ENCODE peak calls at places on chromosomes 5 and 9, in nine cellular contexts. One of them, this sample, is unnamed.
A peak's percentile ranks its signal among the peaks of the same experiment; 100 is the strongest.

GRCh38 chr5:123785160-123786001 is 273.4 kb downstream of the CSNK1G3 start:
- DNase-seq in left ventricle myocardium superior: no peak
- DNase-seq in ovary: no peak
- DNase-seq in LHCN-M2: peak; percentile 99
- DNase-seq in CD14-positive monocyte: no peak
- DNase-seq in SK-MEL-5: no peak
- DNase-seq in GM12878: no peak
- DNase-seq in A549: no peak
- DNase-seq in NCI-H146: peak; percentile 79
- DNase-seq in this sample: no peak

GRCh38 chr9:93081931-93082330 is 14.1 kb upstream of the CARD19 start:
- DNase-seq in A549: no peak
- DNase-seq in LHCN-M2: no peak
- DNase-seq in NCI-H146: no peak
- DNase-seq in GM12878: no peak
- DNase-seq in left ventricle myocardium superior: no peak
- DNase-seq in ovary: no peak
- DNase-seq in SK-MEL-5: no peak
- DNase-seq in CD14-positive monocyte: no peak
- DNase-seq in this sample: no peak

GRCh38 chr5:6950250-6950649 is 237.0 kb downstream of the TENT4A start:
- DNase-seq in A549: no peak
- DNase-seq in CD14-positive monocyte: no peak
- DNase-seq in NCI-H146: no peak
- DNase-seq in LHCN-M2: peak; percentile 2
- DNase-seq in GM12878: no peak
- DNase-seq in left ventricle myocardium superior: no peak
- DNase-seq in SK-MEL-5: no peak
- DNase-seq in ovary: no peak
- DNase-seq in this sample: no peak

GRCh38 chr5:148561712-148562365 is 92.5 kb downstream of the HTR4 start:
- DNase-seq in SK-MEL-5: no peak
- DNase-seq in A549: no peak
- DNase-seq in CD14-positive monocyte: no peak
- DNase-seq in left ventricle myocardium superior: no peak
- DNase-seq in ovary: no peak
- DNase-seq in GM12878: no peak
- DNase-seq in NCI-H146: no peak
- DNase-seq in LHCN-M2: no peak
- DNase-seq in this sample: no peak

GRCh38 chr5:106454050-106454449 is 1216.7 kb downstream of the EFNA5 start:
- DNase-seq in left ventricle myocardium superior: no peak
- DNase-seq in A549: no peak
- DNase-seq in CD14-positive monocyte: no peak
- DNase-seq in NCI-H146: no peak
- DNase-seq in ovary: no peak
- DNase-seq in LHCN-M2: no peak
- DNase-seq in SK-MEL-5: peak; percentile 42
- DNase-seq in GM12878: no peak
- DNase-seq in this sample: peak; percentile 14

GRCh38 chr5:179916523-179916922 is 8.8 kb upstream of the TBC1D9B start:
- DNase-seq in ovary: no peak
- DNase-seq in LHCN-M2: no peak
- DNase-seq in NCI-H146: no peak
- DNase-seq in GM12878: no peak
- DNase-seq in A549: no peak
- DNase-seq in CD14-positive monocyte: no peak
- DNase-seq in SK-MEL-5: no peak
- DNase-seq in left ventricle myocardium superior: no peak
- DNase-seq in this sample: no peak

GRCh38 chr9:27441741-27442070 is 82.4 kb upstream of the IFNK start:
- DNase-seq in A549: no peak
- DNase-seq in SK-MEL-5: no peak
- DNase-seq in GM12878: peak; percentile 48
- DNase-seq in ovary: no peak
- DNase-seq in LHCN-M2: no peak
- DNase-seq in NCI-H146: no peak
- DNase-seq in left ventricle myocardium superior: no peak
- DNase-seq in CD14-positive monocyte: no peak
- DNase-seq in this sample: no peak

GRCh38 chr9:124282442-124283231 is 24.9 kb downstream of the NEK6 start:
- DNase-seq in NCI-H146: no peak
- DNase-seq in SK-MEL-5: peak; percentile 87
- DNase-seq in LHCN-M2: no peak
- DNase-seq in CD14-positive monocyte: no peak
- DNase-seq in GM12878: no peak
- DNase-seq in left ventricle myocardium superior: peak; percentile 82
- DNase-seq in ovary: peak; percentile 87
- DNase-seq in A549: no peak
- DNase-seq in this sample: peak; percentile 87

GRCh38 chr9:5629312-5630037 is 568 bp downstream of the RIC1 start:
- DNase-seq in GM12878: no peak
- DNase-seq in CD14-positive monocyte: no peak
- DNase-seq in ovary: no peak
- DNase-seq in A549: peak; percentile 41
- DNase-seq in NCI-H146: peak; percentile 69
- DNase-seq in LHCN-M2: peak; percentile 36
- DNase-seq in SK-MEL-5: peak; percentile 33
- DNase-seq in left ventricle myocardium superior: peak; percentile 75
- DNase-seq in this sample: peak; percentile 59

GRCh38 chr5:34598177-34598794 is 57.8 kb upstream of the RAI14 start:
- DNase-seq in A549: peak; percentile 85
- DNase-seq in CD14-positive monocyte: no peak
- DNase-seq in left ventricle myocardium superior: no peak
- DNase-seq in NCI-H146: peak; percentile 16
- DNase-seq in ovary: no peak
- DNase-seq in GM12878: no peak
- DNase-seq in SK-MEL-5: peak; percentile 46
- DNase-seq in LHCN-M2: peak; percentile 93
- DNase-seq in this sample: peak; percentile 96

GRCh38 chr9:89497978-89498844 is at the start of gene SEMA4D:
- DNase-seq in NCI-H146: peak; percentile 66
- DNase-seq in GM12878: no peak
- DNase-seq in A549: peak; percentile 70
- DNase-seq in LHCN-M2: no peak
- DNase-seq in SK-MEL-5: peak; percentile 68
- DNase-seq in CD14-positive monocyte: peak; percentile 72
- DNase-seq in ovary: peak; percentile 81
- DNase-seq in left ventricle myocardium superior: peak; percentile 78
- DNase-seq in this sample: no peak

GRCh38 chr5:150303070-150303595 is 428 bp upstream of the ARSI start:
- DNase-seq in GM12878: no peak
- DNase-seq in CD14-positive monocyte: no peak
- DNase-seq in SK-MEL-5: no peak
- DNase-seq in NCI-H146: no peak
- DNase-seq in left ventricle myocardium superior: no peak
- DNase-seq in LHCN-M2: no peak
- DNase-seq in ovary: no peak
- DNase-seq in A549: no peak
- DNase-seq in this sample: no peak

GRCh38 chr5:180548563-180548962 is 42.7 kb downstream of the SCGB3A1 start:
- DNase-seq in GM12878: no peak
- DNase-seq in LHCN-M2: no peak
- DNase-seq in left ventricle myocardium superior: no peak
- DNase-seq in CD14-positive monocyte: no peak
- DNase-seq in SK-MEL-5: no peak
- DNase-seq in NCI-H146: no peak
- DNase-seq in A549: no peak
- DNase-seq in ovary: no peak
- DNase-seq in this sample: no peak

GRCh38 chr5:54159153-54159836 is 151.1 kb downstream of the ARL15 start:
- DNase-seq in NCI-H146: peak; percentile 28
- DNase-seq in SK-MEL-5: no peak
- DNase-seq in A549: peak; percentile 74
- DNase-seq in GM12878: no peak
- DNase-seq in LHCN-M2: peak; percentile 49
- DNase-seq in ovary: no peak
- DNase-seq in CD14-positive monocyte: peak; percentile 63
- DNase-seq in left ventricle myocardium superior: no peak
- DNase-seq in this sample: no peak

GRCh38 chr5:172687983-172688734 is 47.1 kb downstream of the NEURL1B start:
- DNase-seq in A549: no peak
- DNase-seq in SK-MEL-5: no peak
- DNase-seq in LHCN-M2: no peak
- DNase-seq in ovary: no peak
- DNase-seq in NCI-H146: no peak
- DNase-seq in GM12878: no peak
- DNase-seq in left ventricle myocardium superior: no peak
- DNase-seq in CD14-positive monocyte: no peak
- DNase-seq in this sample: no peak

GRCh38 chr9:29669613-29670012 is 2096.3 kb upstream of the C9orf72 start:
- DNase-seq in SK-MEL-5: no peak
- DNase-seq in A549: no peak
- DNase-seq in LHCN-M2: no peak
- DNase-seq in CD14-positive monocyte: no peak
- DNase-seq in left ventricle myocardium superior: no peak
- DNase-seq in NCI-H146: no peak
- DNase-seq in GM12878: no peak
- DNase-seq in ovary: no peak
- DNase-seq in this sample: no peak

GRCh38 chr5:25387949-25388348 is 743.2 kb upstream of the CDH10 start:
- DNase-seq in ovary: no peak
- DNase-seq in SK-MEL-5: no peak
- DNase-seq in NCI-H146: no peak
- DNase-seq in left ventricle myocardium superior: no peak
- DNase-seq in GM12878: no peak
- DNase-seq in LHCN-M2: no peak
- DNase-seq in CD14-positive monocyte: no peak
- DNase-seq in A549: no peak
- DNase-seq in this sample: no peak

GRCh38 chr5:58459276-58459859 is 518 bp downstream of the PLK2 start:
- DNase-seq in GM12878: no peak
- DNase-seq in A549: peak; percentile 47
- DNase-seq in LHCN-M2: peak; percentile 52
- DNase-seq in CD14-positive monocyte: no peak
- DNase-seq in NCI-H146: peak; percentile 34
- DNase-seq in ovary: peak; percentile 26
- DNase-seq in SK-MEL-5: peak; percentile 49
- DNase-seq in left ventricle myocardium superior: peak; percentile 59
- DNase-seq in this sample: peak; percentile 29

GRCh38 chr5:91707521-91707841 is 324.4 kb upstream of the ARRDC3 start:
- DNase-seq in CD14-positive monocyte: no peak
- DNase-seq in ovary: no peak
- DNase-seq in LHCN-M2: peak; percentile 3
- DNase-seq in A549: no peak
- DNase-seq in SK-MEL-5: no peak
- DNase-seq in NCI-H146: no peak
- DNase-seq in GM12878: no peak
- DNase-seq in left ventricle myocardium superior: no peak
- DNase-seq in this sample: no peak